ENCODE peak calls at places on chromosomes 11 and 22, in eight cellular contexts. One of them, this sample, is unnamed.
A peak's percentile ranks its signal among the peaks of the same experiment; 100 is the strongest.

GRCh38 chr11:44300881-44301855 is 8.8 kb downstream of the ALX4 start:
- DNase-seq in activated T-helper 1 cell treated with Interleukin-2 at 50 U/mL for 16 hours: no peak
- DNase-seq in stimulated activated CD4-positive, alpha-beta T cell treated with anti-CD3 and anti-CD28 coated beads, TNF-alpha, amount 100 ng/mL, for 24 hours: no peak
- DNase-seq in midbrain: no peak
- DNase-seq in GDM1: no peak
- DNase-seq in ovary: no peak
- DNase-seq in IMR-90: no peak
- DNase-seq in tibial artery: no peak
- DNase-seq in this sample: no peak

GRCh38 chr11:119352857-119353260 is 6.4 kb upstream of the MFRP start:
- DNase-seq in ovary: peak; percentile 58
- DNase-seq in IMR-90: no peak
- DNase-seq in activated T-helper 1 cell treated with Interleukin-2 at 50 U/mL for 16 hours: no peak
- DNase-seq in midbrain: no peak
- DNase-seq in stimulated activated CD4-positive, alpha-beta T cell treated with anti-CD3 and anti-CD28 coated beads, TNF-alpha, amount 100 ng/mL, for 24 hours: no peak
- DNase-seq in tibial artery: peak; percentile 51
- DNase-seq in GDM1: no peak
- DNase-seq in this sample: no peak

GRCh38 chr11:130051077-130051476 is 18.6 kb upstream of the APLP2 start:
- DNase-seq in midbrain: no peak
- DNase-seq in ovary: no peak
- DNase-seq in tibial artery: no peak
- DNase-seq in GDM1: no peak
- DNase-seq in stimulated activated CD4-positive, alpha-beta T cell treated with anti-CD3 and anti-CD28 coated beads, TNF-alpha, amount 100 ng/mL, for 24 hours: no peak
- DNase-seq in IMR-90: peak; percentile 53
- DNase-seq in activated T-helper 1 cell treated with Interleukin-2 at 50 U/mL for 16 hours: no peak
- DNase-seq in this sample: no peak

GRCh38 chr11:122851366-122852011 is 13.2 kb downstream of the CRTAM start:
- DNase-seq in tibial artery: no peak
- DNase-seq in activated T-helper 1 cell treated with Interleukin-2 at 50 U/mL for 16 hours: no peak
- DNase-seq in IMR-90: no peak
- DNase-seq in stimulated activated CD4-positive, alpha-beta T cell treated with anti-CD3 and anti-CD28 coated beads, TNF-alpha, amount 100 ng/mL, for 24 hours: no peak
- DNase-seq in midbrain: no peak
- DNase-seq in ovary: no peak
- DNase-seq in GDM1: no peak
- DNase-seq in this sample: no peak

GRCh38 chr11:2512431-2513407 is 67.9 kb downstream of the KCNQ1 start:
- DNase-seq in activated T-helper 1 cell treated with Interleukin-2 at 50 U/mL for 16 hours: no peak
- DNase-seq in tibial artery: peak; percentile 55
- DNase-seq in IMR-90: no peak
- DNase-seq in GDM1: no peak
- DNase-seq in ovary: peak; percentile 11
- DNase-seq in stimulated activated CD4-positive, alpha-beta T cell treated with anti-CD3 and anti-CD28 coated beads, TNF-alpha, amount 100 ng/mL, for 24 hours: no peak
- DNase-seq in midbrain: no peak
- DNase-seq in this sample: no peak

GRCh38 chr22:47901911-47902310 is 1139.5 kb downstream of the TBC1D22A start:
- DNase-seq in stimulated activated CD4-positive, alpha-beta T cell treated with anti-CD3 and anti-CD28 coated beads, TNF-alpha, amount 100 ng/mL, for 24 hours: no peak
- DNase-seq in activated T-helper 1 cell treated with Interleukin-2 at 50 U/mL for 16 hours: no peak
- DNase-seq in GDM1: no peak
- DNase-seq in tibial artery: no peak
- DNase-seq in IMR-90: no peak
- DNase-seq in midbrain: no peak
- DNase-seq in ovary: no peak
- DNase-seq in this sample: no peak

GRCh38 chr11:110297082-110297725 is 790 bp upstream of the RDX start:
- DNase-seq in tibial artery: no peak
- DNase-seq in activated T-helper 1 cell treated with Interleukin-2 at 50 U/mL for 16 hours: no peak
- DNase-seq in ovary: no peak
- DNase-seq in GDM1: no peak
- DNase-seq in midbrain: no peak
- DNase-seq in stimulated activated CD4-positive, alpha-beta T cell treated with anti-CD3 and anti-CD28 coated beads, TNF-alpha, amount 100 ng/mL, for 24 hours: no peak
- DNase-seq in IMR-90: peak; percentile 53
- DNase-seq in this sample: no peak

GRCh38 chr11:130940706-130941105 is 24.4 kb upstream of the SNX19 start:
- DNase-seq in midbrain: no peak
- DNase-seq in activated T-helper 1 cell treated with Interleukin-2 at 50 U/mL for 16 hours: no peak
- DNase-seq in ovary: no peak
- DNase-seq in tibial artery: no peak
- DNase-seq in stimulated activated CD4-positive, alpha-beta T cell treated with anti-CD3 and anti-CD28 coated beads, TNF-alpha, amount 100 ng/mL, for 24 hours: no peak
- DNase-seq in IMR-90: peak; percentile 29
- DNase-seq in GDM1: no peak
- DNase-seq in this sample: no peak

GRCh38 chr11:19770277-19770676 is 57.6 kb downstream of the NAV2 start:
- DNase-seq in activated T-helper 1 cell treated with Interleukin-2 at 50 U/mL for 16 hours: no peak
- DNase-seq in tibial artery: no peak
- DNase-seq in midbrain: no peak
- DNase-seq in ovary: no peak
- DNase-seq in stimulated activated CD4-positive, alpha-beta T cell treated with anti-CD3 and anti-CD28 coated beads, TNF-alpha, amount 100 ng/mL, for 24 hours: no peak
- DNase-seq in GDM1: no peak
- DNase-seq in IMR-90: no peak
- DNase-seq in this sample: no peak

GRCh38 chr11:110177057-110177397 is 83.8 kb downstream of the ZC3H12C start:
- DNase-seq in midbrain: no peak
- DNase-seq in stimulated activated CD4-positive, alpha-beta T cell treated with anti-CD3 and anti-CD28 coated beads, TNF-alpha, amount 100 ng/mL, for 24 hours: no peak
- DNase-seq in IMR-90: no peak
- DNase-seq in tibial artery: no peak
- DNase-seq in activated T-helper 1 cell treated with Interleukin-2 at 50 U/mL for 16 hours: no peak
- DNase-seq in ovary: no peak
- DNase-seq in GDM1: no peak
- DNase-seq in this sample: no peak

GRCh38 chr22:26461188-26461810 is 22.3 kb downstream of the HPS4 start:
- DNase-seq in IMR-90: peak; percentile 28
- DNase-seq in stimulated activated CD4-positive, alpha-beta T cell treated with anti-CD3 and anti-CD28 coated beads, TNF-alpha, amount 100 ng/mL, for 24 hours: peak; percentile 27
- DNase-seq in GDM1: no peak
- DNase-seq in midbrain: peak; percentile 36
- DNase-seq in activated T-helper 1 cell treated with Interleukin-2 at 50 U/mL for 16 hours: no peak
- DNase-seq in tibial artery: peak; percentile 65
- DNase-seq in ovary: peak; percentile 50
- DNase-seq in this sample: no peak

GRCh38 chr22:46067159-46068111 is 82.9 kb upstream of the PPARA start:
- DNase-seq in midbrain: no peak
- DNase-seq in IMR-90: no peak
- DNase-seq in stimulated activated CD4-positive, alpha-beta T cell treated with anti-CD3 and anti-CD28 coated beads, TNF-alpha, amount 100 ng/mL, for 24 hours: no peak
- DNase-seq in GDM1: no peak
- DNase-seq in activated T-helper 1 cell treated with Interleukin-2 at 50 U/mL for 16 hours: no peak
- DNase-seq in tibial artery: peak; percentile 57
- DNase-seq in ovary: peak; percentile 59
- DNase-seq in this sample: no peak

GRCh38 chr11:110948112-110948511 is 235.9 kb upstream of the ARHGAP20 start:
- DNase-seq in stimulated activated CD4-positive, alpha-beta T cell treated with anti-CD3 and anti-CD28 coated beads, TNF-alpha, amount 100 ng/mL, for 24 hours: no peak
- DNase-seq in IMR-90: peak; percentile 49
- DNase-seq in activated T-helper 1 cell treated with Interleukin-2 at 50 U/mL for 16 hours: no peak
- DNase-seq in midbrain: no peak
- DNase-seq in ovary: no peak
- DNase-seq in GDM1: no peak
- DNase-seq in tibial artery: no peak
- DNase-seq in this sample: no peak

This sample was measured in T-helper 22 cell.